ENCODE peak calls at places on chromosome 20, in five cellular contexts. V, R, H, X and O are unnamed samples.

GRCh38 chr20:58690851-58691250 is 1.7 kb upstream of the NPEPL1 start:
- DNase-seq in V (peak; percentile 63), R (no peak), H (no peak), X (peak; percentile 36), O (no peak)

GRCh38 chr20:13874269-13875158 is 89.7 kb downstream of the NDUFAF5 start:
- DNase-seq in V (no peak), R (no peak), H (no peak), X (no peak), O (no peak)

GRCh38 chr20:36542516-36543186 is 1.3 kb downstream of the MYL9 start:
- DNase-seq in V (no peak), R (no peak), H (no peak), X (no peak), O (no peak)

GRCh38 chr20:1357921-1358671 is 29.2 kb upstream of the SDCBP2 start:
- DNase-seq in V (no peak), R (no peak), H (no peak), X (no peak), O (no peak)

GRCh38 chr20:24657878-24658620 is 188.6 kb downstream of the SYNDIG1 start:
- DNase-seq in V (no peak), R (no peak), H (peak; percentile 45), X (no peak), O (no peak)

GRCh38 chr20:56157530-56158203 is 90.9 kb upstream of the MC3R start:
- DNase-seq in V (no peak), R (no peak), H (no peak), X (no peak), O (no peak)

GRCh38 chr20:32050324-32050723 is 1.7 kb upstream of the HCK start:
- DNase-seq in V (no peak), R (no peak), H (no peak), X (no peak), O (no peak)

GRCh38 chr20:55881204-55881603 is 124.1 kb downstream of the CBLN4 start:
- DNase-seq in V (no peak), R (no peak), H (no peak), X (no peak), O (no peak)

GRCh38 chr20:61539706-61540360 is 287.8 kb downstream of the CDH4 start:
- DNase-seq in V (no peak), R (no peak), H (no peak), X (no peak), O (no peak)

GRCh38 chr20:59064214-59064722 is 21.7 kb upstream of the PRELID3B start:
- DNase-seq in V (no peak), R (no peak), H (no peak), X (no peak), O (no peak)

GRCh38 chr20:15654208-15654649 is 919.0 kb downstream of the KIF16B start:
- DNase-seq in V (peak; percentile 58), R (no peak), H (peak; percentile 39), X (peak; percentile 43), O (peak; percentile 60)

GRCh38 chr20:31449511-31450128 is 9.2 kb downstream of the DEFB123 start:
- DNase-seq in V (no peak), R (no peak), H (no peak), X (no peak), O (no peak)

GRCh38 chr20:49024220-49024619 is 21.9 kb upstream of the CSE1L start:
- DNase-seq in V (no peak), R (no peak), H (no peak), X (no peak), O (no peak)

GRCh38 chr20:25196701-25197120 is 1.2 kb downstream of the ENTPD6 start:
- DNase-seq in V (peak; percentile 29), R (no peak), H (no peak), X (no peak), O (no peak)